ENCODE peak calls at places on chromosomes 4 and X, in six cellular contexts. M is amniotic epithelial cell; L is MV-4-11; V is HuH-7.5; U is H4; R is activated CD4-positive, alpha-beta T cell treated with anti-CD3 and anti-CD28 coated beads, Interleukin-2, amount 50 U/mL, for 1 hour. S is an unnamed sample.

GRCh38 chrX:102345916-102346315 is 93.9 kb downstream of the NXF2B start:
- DNase-seq in M (peak; percentile 8), L (no peak), V (no peak), U (peak; percentile 13), R (peak; percentile 65), S (no peak)

GRCh38 chr4:7805533-7806079 is 134.1 kb downstream of the AFAP1 start:
- DNase-seq in M (peak; percentile 95), L (no peak), V (peak; percentile 67), U (peak; percentile 93), R (no peak), S (peak; percentile 85)

GRCh38 chrX:10090319-10090718 is 66.5 kb upstream of the CLCN4 start:
- DNase-seq in M (peak; percentile 73), L (no peak), V (no peak), U (peak; percentile 35), R (no peak), S (no peak)

GRCh38 chrX:38426785-38427184 is 74.4 kb downstream of the OTC start:
- DNase-seq in M (no peak), L (peak; percentile 16), V (no peak), U (peak; percentile 14), R (no peak), S (no peak)

GRCh38 chrX:3271485-3272186 is 74.8 kb downstream of the MXRA5 start:
- DNase-seq in M (peak; percentile 77), L (peak; percentile 63), V (no peak), U (peak; percentile 83), R (no peak), S (no peak)

GRCh38 chr4:163505374-163505773 is 10.9 kb downstream of the TMA16 start:
- DNase-seq in M (peak; percentile 73), L (peak; percentile 66), V (no peak), U (no peak), R (no peak), S (no peak)

GRCh38 chr4:137610960-137611359 is 78.7 kb upstream of the PCDH18 start:
- DNase-seq in M (peak; percentile 11), L (no peak), V (no peak), U (no peak), R (no peak), S (no peak)

GRCh38 chr4:84632092-84632491 is 49.2 kb downstream of the CDS1 start:
- DNase-seq in M (peak; percentile 94), L (peak; percentile 9), V (no peak), U (peak; percentile 62), R (no peak), S (peak; percentile 27)

GRCh38 chr4:85514783-85515182 is 39.8 kb downstream of the ARHGAP24 start:
- DNase-seq in M (no peak), L (no peak), V (no peak), U (no peak), R (no peak), S (no peak)

GRCh38 chr4:182697094-182697493 is 220.1 kb downstream of the DCTD start:
- DNase-seq in M (peak; percentile 5), L (no peak), V (no peak), U (no peak), R (no peak), S (no peak)

GRCh38 chrX:116239944-116240391 is 69.4 kb downstream of the AGTR2 start:
- DNase-seq in M (no peak), L (peak; percentile 19), V (no peak), U (peak; percentile 20), R (no peak), S (no peak)

GRCh38 chr4:97910005-97910404 is 233.3 kb downstream of the STPG2 start:
- DNase-seq in M (no peak), L (no peak), V (no peak), U (no peak), R (no peak), S (no peak)

GRCh38 chr4:95340191-95340590 is 208.6 kb downstream of the UNC5C start:
- DNase-seq in M (peak; percentile 67), L (no peak), V (no peak), U (no peak), R (no peak), S (no peak)

GRCh38 chrX:123217077-123217476 is 33.0 kb downstream of the GRIA3 start:
- DNase-seq in M (peak; percentile 7), L (no peak), V (no peak), U (no peak), R (no peak), S (no peak)

GRCh38 chrX:13691845-13692334 is 3.0 kb downstream of the RAB9A start:
- DNase-seq in M (no peak), L (no peak), V (no peak), U (no peak), R (no peak), S (no peak)

GRCh38 chrX:13791559-13791958 is 25.3 kb downstream of the GPM6B start:
- DNase-seq in M (no peak), L (no peak), V (no peak), U (no peak), R (no peak), S (no peak)

GRCh38 chr4:4519296-4519898 is 22.5 kb downstream of the STX18 start:
- DNase-seq in M (no peak), L (no peak), V (no peak), U (peak; percentile 24), R (no peak), S (no peak)

GRCh38 chrX:40247382-40247781 is 149.6 kb upstream of the BCOR start:
- DNase-seq in M (no peak), L (no peak), V (no peak), U (no peak), R (no peak), S (no peak)

GRCh38 chrX:129600981-129601424 is 53.8 kb downstream of the APLN start:
- DNase-seq in M (no peak), L (peak; percentile 1), V (no peak), U (peak; percentile 23), R (no peak), S (no peak)

GRCh38 chr4:177182156-177182555 is 127.5 kb upstream of the NEIL3 start:
- DNase-seq in M (peak; percentile 75), L (no peak), V (no peak), U (no peak), R (no peak), S (no peak)

GRCh38 chr4:152079543-152080293 is 318.9 kb upstream of the GATB start:
- DNase-seq in M (no peak), L (no peak), V (no peak), U (no peak), R (no peak), S (no peak)

GRCh38 chr4:2059726-2060577 is 825 bp downstream of the NAT8L start:
- DNase-seq in M (no peak), L (peak; percentile 8), V (no peak), U (no peak), R (no peak), S (no peak)

GRCh38 chrX:134801267-134801666 is 143.0 kb upstream of the PLAC1 start:
- DNase-seq in M (no peak), L (peak; percentile 38), V (no peak), U (no peak), R (no peak), S (no peak)

GRCh38 chrX:32289356-32289755 is 922.0 kb downstream of the DMD start:
- DNase-seq in M (no peak), L (no peak), V (no peak), U (no peak), R (no peak), S (no peak)

GRCh38 chr4:110613710-110614109 is 9.2 kb downstream of the PITX2 start:
- DNase-seq in M (no peak), L (no peak), V (no peak), U (no peak), R (no peak), S (no peak)

GRCh38 chr4:7415927-7416686 is 18.6 kb downstream of the PSAPL1 start:
- DNase-seq in M (no peak), L (no peak), V (no peak), U (no peak), R (no peak), S (no peak)

GRCh38 chrX:40855411-40855810 is 120.1 kb upstream of the MED14 start:
- DNase-seq in M (no peak), L (no peak), V (no peak), U (peak; percentile 17), R (no peak), S (no peak)

GRCh38 chrX:153703036-153703370 is 15.3 kb downstream of the SLC6A8 start:
- DNase-seq in M (peak; percentile 70), L (no peak), V (no peak), U (peak; percentile 24), R (no peak), S (peak; percentile 36)

GRCh38 chr4:158873795-158874359 is 105.1 kb downstream of the FNIP2 start:
- DNase-seq in M (peak; percentile 94), L (no peak), V (no peak), U (peak; percentile 60), R (no peak), S (peak; percentile 68)

GRCh38 chr4:103982454-103982853 is 262.7 kb upstream of the TACR3 start:
- DNase-seq in M (no peak), L (no peak), V (no peak), U (no peak), R (no peak), S (no peak)